ENCODE peak calls at places on chromosomes 2 and 18, in nine cellular contexts. X is tibial artery; J is aorta; I is lung; D is GM12878; B is neuronal stem cell; N is psoas muscle; G is neural progenitor cell; Q is CD8-positive, alpha-beta memory T cell. Y is an unnamed sample. For H3K4me1 and H3K27me3, the result is how much of the 10 kb centered on the place peaks cover.

GRCh38 chr2:10983711-10984110 is 72.0 kb downstream of the KCNF1 start:
- DNase-seq in G (no peak), D (no peak), Q (no peak), X (no peak), J (no peak), B (no peak), N (no peak), I (no peak), Y (no peak)

GRCh38 chr2:58740381-58740780 is 499.3 kb upstream of the FANCL start:
- DNase-seq in I (no peak), Q (no peak), D (no peak), X (no peak), J (no peak), B (no peak), N (no peak), G (no peak), Y (no peak)

GRCh38 chr2:10184421-10184820 is 61.9 kb downstream of the RRM2 start:
- DNase-seq in D (no peak), B (no peak), N (no peak), I (no peak), G (no peak), X (no peak), Q (no peak), J (no peak), Y (no peak)

GRCh38 chr2:205731521-205731965 is 49.2 kb downstream of the NRP2 start:
- DNase-seq in Q (no peak), N (no peak), I (no peak), J (no peak), G (no peak), D (no peak), X (no peak), B (no peak), Y (no peak)

GRCh38 chr2:215498411-215498810 is 62.5 kb upstream of the FN1 start:
- DNase-seq in D (no peak), Q (no peak), I (no peak), X (no peak), J (no peak), G (no peak), N (no peak), B (no peak), Y (no peak)

GRCh38 chr2:437772-438393 is 150.0 kb upstream of the ALKAL2 start:
- DNase-seq in D (no peak), Q (peak), G (no peak), J (no peak), N (no peak), B (no peak), X (no peak), I (no peak), Y (no peak)

GRCh38 chr18:8661754-8662573 is 43.4 kb upstream of the MTCL1 start:
- DNase-seq in D (no peak), G (peak), X (no peak), B (peak), Q (no peak), I (no peak), N (no peak), J (no peak), Y (no peak)

GRCh38 chr2:169107645-169108044 is 38.3 kb downstream of the DHRS9 start:
- DNase-seq in I (no peak), Q (no peak), J (no peak), D (no peak), G (no peak), B (no peak), X (no peak), N (no peak), Y (no peak)

GRCh38 chr2:220335591-220335915 is 708.1 kb downstream of the SLC4A3 start:
- DNase-seq in Q (no peak), B (no peak), I (no peak), N (no peak), X (no peak), G (peak), D (no peak), J (no peak), Y (no peak)

GRCh38 chr2:228157841-228158240 is 23.6 kb downstream of the SPHKAP start:
- DNase-seq in X (no peak), N (no peak), D (no peak), J (no peak), Q (no peak), I (no peak), G (no peak), B (no peak), Y (no peak)

GRCh38 chr2:74670263-74670662 is 16.2 kb downstream of the SEMA4F start:
- DNase-seq in D (no peak), J (no peak), I (no peak), B (no peak), G (no peak), X (no peak), Q (no peak), N (no peak), Y (no peak)

GRCh38 chr2:12964904-12965539 is 248.3 kb downstream of the TRIB2 start:
- DNase-seq in X (no peak), N (no peak), D (no peak), Q (no peak), B (no peak), J (no peak), G (no peak), I (no peak), Y (no peak)

GRCh38 chr2:73855526-73855925 is 26.8 kb downstream of the STAMBP start:
- DNase-seq in I (no peak), B (no peak), N (no peak), Q (no peak), G (no peak), D (no peak), J (no peak), X (no peak), Y (no peak)

GRCh38 chr2:241540391-241540765 is 18.2 kb upstream of the BOK start:
- DNase-seq in D (no peak), G (no peak), B (no peak), I (peak), Q (no peak), X (no peak), J (no peak), N (no peak), Y (peak)

GRCh38 chr2:169768262-169768995 is 30.2 kb upstream of the SSB start:
- DNase-seq in X (no peak), Q (peak), J (peak), I (peak), N (peak), G (no peak), D (no peak), B (no peak), Y (peak)

GRCh38 chr2:123359636-123360035 is 665.5 kb upstream of the CNTNAP5 start:
- DNase-seq in Q (no peak), J (no peak), I (no peak), G (no peak), N (no peak), X (no peak), B (no peak), D (no peak), Y (no peak)

GRCh38 chr2:7819860-7820259 is 862.0 kb upstream of the ID2 start:
- DNase-seq in G (no peak), X (no peak), J (no peak), B (no peak), Q (no peak), I (no peak), N (no peak), D (no peak), Y (no peak)

GRCh38 chr2:241519669-241520068 is 11.3 kb upstream of the STK25 start:
- DNase-seq in G (no peak), D (no peak), B (no peak), X (no peak), N (no peak), J (no peak), I (no peak), Q (no peak), Y (no peak)

GRCh38 chr18:35861367-35862114 is 110.9 kb upstream of the RMP24 start:
- DNase-seq in B (no peak), Q (no peak), I (peak), J (no peak), D (peak), X (no peak), G (no peak), N (no peak), Y (peak)

GRCh38 chr18:72869786-72870185 is 2.0 kb upstream of the NETO1 start:
- DNase-seq in D (no peak), N (no peak), X (no peak), Q (no peak), B (peak), J (no peak), G (peak), I (no peak), Y (no peak)

GRCh38 chr18:72867721-72868665 is at the start of gene NETO1:
- DNase-seq in I (no peak), J (no peak), N (no peak), G (peak), Q (no peak), B (peak), D (no peak), X (no peak), Y (no peak)

GRCh38 chr18:72866901-72867701 is 686 bp downstream of the NETO1 start:
- DNase-seq in X (no peak), Q (no peak), I (no peak), B (peak), G (peak), D (no peak), N (no peak), J (no peak), Y (no peak)

GRCh38 chr18:72871091-72871490 is 3.3 kb upstream of the NETO1 start:
- DNase-seq in Q (no peak), J (no peak), B (no peak), I (no peak), D (no peak), G (no peak), X (no peak), N (no peak), Y (no peak)

GRCh38 chr18:72868666-72869661 is 1.2 kb upstream of the NETO1 start:
- DNase-seq in J (no peak), Q (no peak), D (no peak), X (no peak), N (no peak), G (peak), B (peak), I (no peak), Y (no peak)
- H3K4me3 ChIP-seq in J (no peak), Q (no peak), D (no peak), X (peak), N (peak), G (peak), B (peak), I (no peak), Y (peak)

DNA sequence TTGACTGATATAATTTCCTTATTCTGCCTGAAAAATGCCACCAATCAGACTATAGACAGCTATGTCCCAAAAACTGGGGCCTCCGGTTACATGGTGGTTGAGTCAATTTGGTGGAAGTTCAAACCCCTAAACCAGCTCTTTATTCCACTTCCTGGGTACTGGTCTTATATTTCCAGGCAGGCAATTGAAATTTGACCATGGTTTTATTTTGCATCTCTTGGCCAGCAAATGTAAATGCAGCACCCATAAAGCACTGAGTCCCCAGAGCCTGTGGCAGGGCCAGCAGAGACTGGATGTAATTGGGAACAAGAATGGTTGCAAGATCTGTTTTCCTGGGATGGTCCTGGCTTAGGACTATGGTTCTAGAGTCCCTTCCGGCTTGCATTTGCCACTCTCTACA is 108.2 kb upstream of the CDC42EP3 start:
- DNase-seq in D (no peak), I (no peak), Q (no peak), G (no peak), J (no peak), N (no peak), X (no peak), B (no peak), Y (no peak)
- H3K4me1 ChIP-seq in D (under half), I (under half), Q (under half), G (under half), J (under half), N (under half), X (half or more), B (under half), Y (under half)

DNA sequence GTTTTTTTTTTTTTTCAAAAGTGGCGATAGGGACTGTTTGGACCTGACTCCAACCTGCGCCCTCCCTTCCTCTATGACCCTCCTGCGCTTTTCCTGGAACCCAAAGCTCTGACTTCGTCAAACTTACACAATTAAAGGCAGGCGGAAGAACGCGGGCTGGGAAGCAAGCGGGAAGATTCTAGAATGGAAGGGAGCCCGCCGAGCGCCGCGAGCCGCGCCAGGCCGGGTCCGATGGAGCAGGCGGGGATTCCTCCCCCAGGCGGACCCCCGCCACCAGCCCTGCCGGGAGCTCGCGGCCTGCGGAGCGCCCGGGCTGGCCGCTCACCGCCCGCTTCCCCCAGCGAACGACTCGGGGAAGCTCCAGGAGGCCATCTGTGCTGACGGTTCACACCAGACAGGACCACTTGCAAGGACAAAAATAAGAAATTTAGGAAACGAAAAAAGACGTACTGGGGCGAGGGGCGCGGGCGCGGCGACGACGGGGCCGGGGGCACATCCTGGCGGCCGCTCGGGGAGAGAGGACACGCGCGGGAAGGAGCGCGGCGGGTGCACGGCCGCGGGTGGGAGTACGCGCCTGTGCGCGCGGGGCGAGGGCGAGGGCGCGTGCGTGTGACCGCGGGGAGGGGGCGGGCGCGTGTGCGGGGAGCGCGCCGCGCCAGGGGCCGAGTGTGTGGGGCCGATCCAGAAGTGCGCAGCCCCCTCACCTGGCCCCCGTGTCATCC is 1.1 kb upstream of the SALL3 start:
- DNase-seq in Q (no peak), B (no peak), G (peak), N (no peak), D (no peak), J (no peak), X (no peak), I (no peak), Y (no peak)
- H3K27me3 ChIP-seq in Q (under half), B (half or more), G (half or more), N (under half), D (under half), J (under half), X (half or more), I (under half), Y (under half)

GRCh38 chr2:167333245-167333644 is 445.0 kb downstream of the XIRP2 start:
- DNase-seq in J (no peak), X (no peak), I (no peak), G (peak), D (no peak), N (no peak), B (no peak), Q (no peak), Y (no peak)
- H3K4me3 ChIP-seq in J (no peak), X (no peak), I (no peak), G (no peak), D (no peak), N (no peak), B (no peak), Q (no peak), Y (no peak)

GRCh38 chr2:113183703-113184102 is 9.9 kb downstream of the PSD4 start:
- DNase-seq in Q (no peak), G (no peak), B (no peak), I (no peak), N (no peak), X (no peak), J (no peak), D (no peak), Y (no peak)

GRCh38 chr2:113184531-113185230 is 10.9 kb downstream of the PSD4 start:
- DNase-seq in D (no peak), Q (no peak), G (no peak), J (peak), I (no peak), N (no peak), B (no peak), X (no peak), Y (no peak)

GRCh38 chr2:113181491-113182051 is 7.8 kb downstream of the PSD4 start:
- DNase-seq in B (no peak), X (no peak), J (peak), N (no peak), D (no peak), G (no peak), I (no peak), Q (no peak), Y (no peak)

GRCh38 chr2:113183264-113183663 is 9.5 kb downstream of the PSD4 start:
- DNase-seq in X (no peak), J (peak), G (no peak), Q (no peak), D (no peak), I (no peak), B (no peak), N (no peak), Y (no peak)

DNA sequence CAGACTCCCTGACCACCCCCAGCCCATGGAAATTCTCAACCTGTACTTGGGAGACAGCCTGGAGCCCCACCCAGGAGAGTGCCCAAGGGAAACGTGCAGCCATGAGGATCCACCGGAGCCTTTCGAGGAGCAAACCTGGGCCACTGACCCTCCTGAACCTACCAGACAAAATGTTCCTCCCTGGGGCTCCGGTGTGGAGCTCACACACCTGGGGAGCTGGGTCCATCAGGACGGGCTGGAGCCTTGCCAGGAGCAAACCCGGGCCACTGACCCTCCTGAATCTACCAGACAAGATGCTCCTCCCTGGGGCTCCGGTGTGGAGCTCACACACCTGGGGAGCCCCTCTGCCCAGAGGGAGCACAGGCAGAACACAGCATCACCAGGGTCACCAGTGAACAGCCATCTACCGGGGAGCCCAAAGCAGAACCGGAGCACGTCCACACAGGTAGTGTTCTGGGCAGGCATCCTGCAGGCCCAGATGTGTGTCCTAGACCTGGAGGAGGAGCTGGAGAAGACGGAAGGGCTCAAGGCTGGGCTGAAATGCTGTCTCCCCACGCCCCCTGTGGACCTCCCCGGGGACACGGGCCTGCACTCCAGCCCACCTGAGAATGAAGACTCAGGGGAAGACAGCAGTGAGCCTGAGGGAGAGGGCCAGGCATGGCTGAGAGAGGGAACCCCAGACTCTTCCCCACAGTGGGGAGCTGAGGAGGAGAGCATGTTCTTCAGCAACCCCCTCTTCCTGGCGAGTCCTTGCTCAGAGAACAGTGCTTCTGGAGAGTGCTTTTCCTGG is 8.9 kb downstream of the PSD4 start:
- DNase-seq in X (no peak), N (no peak), J (peak), D (no peak), G (no peak), B (no peak), I (no peak), Q (no peak), Y (no peak)
- H3K4me1 ChIP-seq in X (under half), N (under half), J (under half), D (under half), G (under half), B (under half), I (under half), Q (half or more), Y (under half)

GRCh38 chr2:235737840-235738239 is 244.0 kb downstream of the AGAP1 start:
- DNase-seq in D (no peak), N (no peak), B (no peak), Q (no peak), J (no peak), X (no peak), I (no peak), G (no peak), Y (no peak)
- H3K27me3 ChIP-seq in D (under half), N (under half), B (under half), Q (under half), J (under half), X (under half), I (under half), G (under half), Y (under half)

DNA sequence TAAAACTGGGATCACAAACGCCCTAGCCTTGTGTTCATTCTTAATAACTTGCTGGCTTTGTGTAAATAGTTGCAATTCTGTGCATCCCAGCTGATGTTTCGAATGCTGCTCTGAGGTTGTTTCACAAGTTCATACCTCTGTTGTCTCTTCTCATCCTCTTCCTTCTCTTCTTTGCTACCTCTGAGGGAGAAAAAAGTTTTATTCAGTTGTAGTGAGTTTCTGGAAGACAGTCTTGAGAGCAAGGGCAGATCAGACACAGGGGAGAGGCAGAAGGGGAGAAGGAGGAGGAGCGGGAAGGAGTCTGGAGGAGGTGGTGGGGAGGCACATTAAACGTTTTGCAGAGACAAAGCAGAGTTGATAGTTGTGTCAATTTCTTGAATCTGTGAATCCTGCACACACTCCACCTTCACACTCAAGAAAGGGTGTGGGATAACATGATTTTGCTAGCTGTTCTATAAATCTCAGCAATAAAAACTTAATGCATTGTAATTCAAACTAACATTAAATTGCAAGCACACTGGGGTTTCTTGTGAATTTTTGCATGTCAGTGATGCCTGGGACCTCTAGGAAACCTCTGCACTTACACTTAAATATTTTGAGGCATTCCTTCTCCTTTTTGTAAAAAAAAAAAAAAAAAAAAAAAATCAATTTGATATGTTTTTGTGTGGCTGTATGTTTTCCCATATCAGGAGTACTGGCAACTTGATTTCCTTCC is 6.9 kb downstream of the MEIS1 start:
- DNase-seq in I (no peak), X (no peak), N (no peak), J (no peak), G (no peak), B (no peak), Q (no peak), D (no peak), Y (no peak)
- H3K4me3 ChIP-seq in I (peak), X (peak), N (no peak), J (peak), G (no peak), B (no peak), Q (no peak), D (no peak), Y (peak)

GRCh38 chr2:158484892-158485556 is 28.3 kb downstream of the PKP4 start:
- DNase-seq in I (no peak), G (no peak), X (no peak), D (no peak), J (no peak), N (no peak), B (no peak), Q (no peak), Y (no peak)
- H3K4me1 ChIP-seq in I (under half), G (under half), X (under half), D (under half), J (under half), N (under half), B (under half), Q (under half), Y (under half)

GRCh38 chr2:60351802-60352201 is 201.7 kb downstream of the BCL11A start:
- DNase-seq in I (peak), J (no peak), X (no peak), D (no peak), N (no peak), G (no peak), B (no peak), Q (no peak), Y (no peak)
- H3K27me3 ChIP-seq in I (under half), J (under half), X (under half), D (under half), N (under half), G (under half), B (under half), Q (under half), Y (under half)

Y was measured in right cardiac atrium.